ENCODE peak calls at places on chromosomes 12 and 14, in ten cellular contexts. V is left ventricle myocardium inferior; U is OCI-LY7; Y is testis; P is nephron progenitor cell; H is WTC11; T is lung; O is CD4-positive, alpha-beta T cell; A is endodermal cell; K is GM20000. W is an unnamed sample.

GRCh38 chr12:115452751-115453281 is 768.8 kb upstream of the TBX3 start:
- DNase-seq in U (no peak), V (no peak), K (no peak), O (no peak), H (peak), T (no peak), P (no peak), A (peak), Y (no peak), W (no peak)

GRCh38 chr14:60651936-60652673 is 2.8 kb upstream of the SIX1 start:
- DNase-seq in Y (no peak), U (no peak), A (peak), H (peak), V (no peak), K (peak), T (no peak), P (peak), O (no peak), W (no peak)

GRCh38 chr14:50741571-50741970 is 73.5 kb upstream of the SAV1 start:
- DNase-seq in A (no peak), K (peak), T (no peak), V (no peak), Y (no peak), P (no peak), U (no peak), O (no peak), H (no peak), W (no peak)

GRCh38 chr14:64728106-64728505 is 23.9 kb downstream of the PLEKHG3 start:
- DNase-seq in A (peak), K (no peak), P (no peak), O (no peak), V (peak), Y (no peak), T (no peak), U (no peak), H (no peak), W (no peak)

GRCh38 chr12:80321653-80322052 is 122.4 kb upstream of the PTPRQ start:
- DNase-seq in U (no peak), O (no peak), H (no peak), P (no peak), A (peak), T (no peak), K (no peak), V (no peak), Y (no peak), W (no peak)

GRCh38 chr14:69625299-69626131 is 14.1 kb downstream of the SUSD6 start:
- DNase-seq in H (no peak), P (no peak), K (peak), T (peak), Y (peak), V (peak), A (no peak), O (peak), U (peak), W (peak)

GRCh38 chr14:104326848-104327247 is 188.5 kb downstream of the KIF26A start:
- DNase-seq in H (no peak), P (no peak), A (peak), U (no peak), T (no peak), Y (peak), K (no peak), O (no peak), V (no peak), W (no peak)

GRCh38 chr14:28701733-28702132 is 64.9 kb upstream of the FOXG1 start:
- DNase-seq in T (no peak), K (no peak), O (no peak), P (no peak), Y (no peak), A (no peak), V (no peak), U (no peak), H (no peak), W (no peak)

GRCh38 chr12:54126696-54127537 is 61.9 kb downstream of the SMUG1 start:
- DNase-seq in O (no peak), U (no peak), T (peak), P (peak), K (no peak), V (peak), A (peak), Y (peak), H (peak), W (no peak)

GRCh38 chr14:74793506-74794155 is 30.5 kb downstream of the YLPM1 start:
- DNase-seq in T (no peak), V (no peak), H (no peak), Y (no peak), U (peak), K (peak), A (no peak), O (no peak), P (no peak), W (no peak)
- TF ChIP-seq CTCF in T (no peak), V (peak), H (no peak), Y (peak), U (peak), K (no peak), A (peak), O (peak), P (no peak), W (peak)

GRCh38 chr12:39368096-39368495 is 74.8 kb downstream of the KIF21A start:
- DNase-seq in U (no peak), T (no peak), Y (no peak), O (no peak), P (no peak), A (no peak), V (no peak), K (no peak), H (no peak), W (no peak)

GRCh38 chr12:39367494-39367893 is 75.4 kb downstream of the KIF21A start:
- DNase-seq in Y (no peak), V (no peak), O (no peak), P (no peak), T (no peak), H (no peak), K (no peak), A (no peak), U (no peak), W (no peak)

GRCh38 chr12:39364196-39364595 is 78.7 kb downstream of the KIF21A start:
- DNase-seq in H (no peak), V (no peak), P (no peak), A (no peak), U (no peak), O (no peak), T (no peak), K (no peak), Y (no peak), W (no peak)

GRCh38 chr12:39368891-39369290 is 74.0 kb downstream of the KIF21A start:
- DNase-seq in Y (no peak), O (no peak), P (no peak), V (no peak), A (no peak), K (no peak), H (no peak), U (no peak), T (no peak), W (no peak)

GRCh38 chr12:39365364-39366001 is 77.4 kb downstream of the KIF21A start:
- DNase-seq in T (no peak), U (peak), P (no peak), K (no peak), O (no peak), Y (no peak), H (no peak), A (no peak), V (no peak), W (no peak)
- TF ChIP-seq CTCF in T (no peak), U (peak), P (no peak), K (no peak), O (no peak), Y (no peak), H (no peak), A (peak), V (peak), W (peak)

DNA sequence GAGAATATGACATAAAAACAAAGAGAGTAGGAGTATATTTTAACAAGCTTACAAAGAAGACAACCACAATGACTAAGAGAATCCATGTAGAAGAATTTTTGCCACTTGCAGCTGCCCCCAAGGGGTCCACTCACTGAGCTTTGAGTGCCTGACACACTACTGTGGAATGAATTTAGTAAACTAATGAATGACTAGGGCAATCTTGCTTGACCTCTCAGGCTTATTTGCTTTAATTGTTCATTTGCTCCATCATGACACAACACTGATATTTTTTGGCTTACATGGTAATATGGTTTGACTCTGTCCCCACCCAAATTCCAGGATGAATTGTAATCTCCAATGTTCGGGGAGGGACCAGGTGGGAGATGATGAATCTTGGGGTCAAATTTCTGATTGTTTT is 249.1 kb upstream of the FAR2 start:
- DNase-seq in A (no peak), P (no peak), U (no peak), Y (no peak), K (no peak), T (no peak), H (no peak), V (no peak), O (no peak), W (no peak)
- TF ChIP-seq CTCF in A (no peak), P (no peak), U (no peak), Y (no peak), K (no peak), T (no peak), H (no peak), V (no peak), O (no peak), W (no peak)

GRCh38 chr14:61927521-61927920 is 165.3 kb downstream of the SNAPC1 start:
- DNase-seq in V (no peak), K (no peak), A (peak), O (no peak), T (no peak), H (no peak), Y (no peak), U (no peak), P (no peak), W (no peak)

GRCh38 chr14:61925732-61926445 is 163.7 kb downstream of the SNAPC1 start:
- DNase-seq in V (no peak), U (no peak), H (no peak), Y (no peak), A (no peak), K (no peak), P (no peak), T (no peak), O (no peak), W (no peak)

GRCh38 chr14:61927015-61927414 is 164.8 kb downstream of the SNAPC1 start:
- DNase-seq in A (no peak), P (no peak), T (no peak), Y (no peak), V (no peak), H (no peak), K (no peak), U (no peak), O (no peak), W (no peak)

GRCh38 chr14:61925043-61925442 is 162.8 kb downstream of the SNAPC1 start:
- DNase-seq in K (peak), A (peak), O (no peak), T (no peak), V (no peak), Y (no peak), H (no peak), P (no peak), U (peak), W (no peak)

DNA sequence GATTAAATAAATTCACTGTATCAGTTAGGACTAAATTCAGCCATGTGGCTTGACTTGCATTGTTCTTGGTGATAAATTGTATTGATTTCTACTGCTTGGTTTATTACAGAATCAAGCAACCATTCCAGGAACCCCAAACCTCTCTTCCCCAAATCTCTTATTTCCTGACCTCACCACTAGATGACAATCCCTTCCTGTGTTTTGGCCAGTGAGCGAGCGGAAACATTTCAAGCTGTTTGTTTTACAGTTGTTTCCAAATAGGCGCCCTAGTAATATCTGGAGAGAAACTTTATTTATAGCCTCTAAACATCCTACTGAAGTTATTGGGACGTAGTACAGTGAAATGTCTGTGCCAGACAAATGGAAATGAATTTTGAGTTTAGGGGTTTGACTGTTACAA is 161.1 kb downstream of the SNAPC1 start:
- DNase-seq in T (no peak), K (no peak), V (no peak), U (no peak), H (no peak), A (no peak), P (no peak), O (no peak), Y (no peak), W (no peak)
- TF ChIP-seq CTCF in T (no peak), K (no peak), V (peak), U (peak), H (no peak), A (peak), P (no peak), O (no peak), Y (no peak), W (no peak)

GRCh38 chr12:40034712-40035111 is 71.2 kb downstream of the SLC2A13 start:
- DNase-seq in T (no peak), O (no peak), U (no peak), A (no peak), V (no peak), P (no peak), K (no peak), H (no peak), Y (no peak), W (no peak)

GRCh38 chr12:40033260-40033649 is 72.6 kb downstream of the SLC2A13 start:
- DNase-seq in K (no peak), Y (no peak), A (peak), T (no peak), U (no peak), O (no peak), H (peak), V (no peak), P (no peak), W (no peak)

GRCh38 chr12:40034156-40034555 is 71.7 kb downstream of the SLC2A13 start:
- DNase-seq in Y (no peak), U (no peak), A (no peak), P (no peak), K (no peak), O (no peak), T (no peak), H (no peak), V (no peak), W (no peak)

GRCh38 chr12:40032433-40033259 is 73.2 kb downstream of the SLC2A13 start:
- DNase-seq in H (peak), P (no peak), A (peak), Y (no peak), K (no peak), O (no peak), U (no peak), V (no peak), T (no peak), W (no peak)

GRCh38 chr12:40031965-40032364 is 73.9 kb downstream of the SLC2A13 start:
- DNase-seq in O (no peak), A (no peak), H (no peak), Y (no peak), T (no peak), U (no peak), P (no peak), K (no peak), V (no peak), W (no peak)
- TF ChIP-seq CTCF in O (no peak), A (no peak), H (no peak), Y (no peak), T (no peak), U (peak), P (no peak), K (no peak), V (no peak), W (no peak)

GRCh38 chr14:105531088-105531957 is 4.9 kb downstream of the TMEM121 start:
- DNase-seq in H (no peak), A (no peak), K (no peak), P (no peak), U (peak), Y (no peak), O (no peak), V (no peak), T (no peak), W (no peak)

GRCh38 chr14:105532111-105532623 is 5.8 kb downstream of the TMEM121 start:
- DNase-seq in U (peak), P (no peak), T (no peak), V (no peak), H (no peak), O (no peak), Y (no peak), A (no peak), K (no peak), W (no peak)

GRCh38 chr14:105533811-105534498 is 7.6 kb downstream of the TMEM121 start:
- DNase-seq in Y (no peak), A (no peak), O (no peak), P (no peak), K (no peak), V (no peak), T (no peak), H (no peak), U (no peak), W (no peak)

GRCh38 chr14:105533391-105533790 is 7.0 kb downstream of the TMEM121 start:
- DNase-seq in V (no peak), Y (no peak), P (no peak), A (no peak), K (no peak), O (no peak), H (no peak), U (no peak), T (no peak), W (no peak)

GRCh38 chr14:105532735-105533141 is 6.4 kb downstream of the TMEM121 start:
- DNase-seq in V (no peak), Y (no peak), T (no peak), A (peak), K (peak), H (peak), U (peak), O (no peak), P (peak), W (no peak)
- TF ChIP-seq CTCF in V (peak), Y (no peak), T (no peak), A (peak), K (peak), H (no peak), U (peak), O (no peak), P (peak), W (no peak)

GRCh38 chr12:63103489-63104131 is 47.4 kb downstream of the AVPR1A start:
- DNase-seq in P (peak), T (no peak), U (peak), K (peak), A (no peak), V (no peak), O (no peak), H (no peak), Y (no peak), W (no peak)

GRCh38 chr12:63093084-63093483 is 57.9 kb downstream of the AVPR1A start:
- DNase-seq in A (no peak), T (no peak), Y (no peak), O (no peak), P (no peak), V (no peak), U (no peak), H (no peak), K (no peak), W (no peak)

GRCh38 chr12:63095369-63095967 is 55.5 kb downstream of the AVPR1A start:
- DNase-seq in P (no peak), A (no peak), U (no peak), T (no peak), H (no peak), Y (no peak), V (no peak), K (no peak), O (no peak), W (no peak)

GRCh38 chr12:63093711-63094110 is 57.3 kb downstream of the AVPR1A start:
- DNase-seq in U (no peak), P (no peak), A (no peak), Y (no peak), H (no peak), V (no peak), O (no peak), K (no peak), T (no peak), W (no peak)

GRCh38 chr12:63098851-63099250 is 52.1 kb downstream of the AVPR1A start:
- DNase-seq in K (no peak), P (no peak), H (no peak), U (no peak), A (no peak), V (no peak), T (no peak), O (no peak), Y (no peak), W (no peak)
- TF ChIP-seq CTCF in K (no peak), P (peak), H (no peak), U (peak), A (peak), V (peak), T (no peak), O (no peak), Y (no peak), W (no peak)